ENCODE peak calls at places on chromosomes 11 and 22, in six cellular contexts. I, C, S, X, U and N are unnamed samples.

GRCh38 chr11:1082346-1082727 is 7.7 kb downstream of the MUC2 start:
- DNase-seq in U (no peak), I (no peak), S (no peak), C (no peak), X (no peak), N (no peak)

GRCh38 chr22:35150163-35151107 is 84.5 kb downstream of the ISX start:
- DNase-seq in X (peak; percentile 43), S (peak; percentile 77), C (peak; percentile 31), U (peak; percentile 15), I (no peak), N (peak; percentile 40)

GRCh38 chr11:131044851-131045250 is 128.6 kb upstream of the SNX19 start:
- DNase-seq in X (no peak), U (no peak), S (no peak), C (no peak), I (no peak), N (no peak)

GRCh38 chr11:8917157-8917820 is 6.3 kb downstream of the AKIP1 start:
- DNase-seq in S (peak; percentile 55), U (no peak), C (no peak), I (no peak), X (peak; percentile 94), N (no peak)

GRCh38 chr22:28656156-28656555 is 23.5 kb downstream of the TTC28 start:
- DNase-seq in S (no peak), C (no peak), I (no peak), U (no peak), X (no peak), N (no peak)

GRCh38 chr11:14750911-14751310 is 107.3 kb downstream of the PDE3B start:
- DNase-seq in I (no peak), C (no peak), U (no peak), X (no peak), S (no peak), N (no peak)

GRCh38 chr22:34975721-34976120 is 90.2 kb upstream of the ISX start:
- DNase-seq in C (no peak), I (no peak), X (no peak), U (no peak), S (no peak), N (no peak)

GRCh38 chr11:114970908-114971645 is 292.8 kb downstream of the NXPE2 start:
- DNase-seq in U (no peak), S (no peak), X (no peak), I (no peak), C (no peak), N (no peak)

GRCh38 chr11:125279680-125280079 is 115.1 kb downstream of the PKNOX2 start:
- DNase-seq in S (no peak), C (no peak), X (no peak), I (no peak), U (no peak), N (no peak)

GRCh38 chr11:47847892-47848635 is at the start of gene NUP160:
- DNase-seq in U (peak; percentile 86), S (peak; percentile 93), X (peak; percentile 46), I (peak; percentile 41), C (peak; percentile 86), N (peak; percentile 85)

GRCh38 chr22:33867118-33867863 is 53.0 kb downstream of the LARGE1 start:
- DNase-seq in I (no peak), C (no peak), U (no peak), S (no peak), X (peak; percentile 37), N (no peak)

GRCh38 chr11:14258177-14258935 is 100.6 kb downstream of the RRAS2 start:
- DNase-seq in X (peak; percentile 69), U (no peak), C (no peak), I (no peak), S (no peak), N (no peak)

GRCh38 chr11:107040447-107041444 is 22.5 kb upstream of the GUCY1A2 start:
- DNase-seq in U (no peak), I (no peak), C (no peak), X (peak; percentile 69), S (no peak), N (no peak)

GRCh38 chr22:47535681-47536080 is 773.2 kb downstream of the TBC1D22A start:
- DNase-seq in S (no peak), X (no peak), U (no peak), I (no peak), C (no peak), N (no peak)

GRCh38 chr11:1131033-1131911 is 26.5 kb upstream of the MUC5AC start:
- DNase-seq in C (no peak), I (no peak), X (no peak), U (no peak), S (peak; percentile 70), N (no peak)

GRCh38 chr11:121654506-121655480 is 202.0 kb upstream of the SORL1-AS1 start:
- DNase-seq in I (peak; percentile 57), S (no peak), U (no peak), X (no peak), C (no peak), N (no peak)

GRCh38 chr11:82899191-82899820 is 924 bp downstream of the PRCP start:
- DNase-seq in C (no peak), S (no peak), I (peak; percentile 39), X (no peak), U (no peak), N (no peak)

GRCh38 chr11:125627236-125627910 is 2.4 kb downstream of the CHEK1 start:
- DNase-seq in S (no peak), C (no peak), I (no peak), U (no peak), X (no peak), N (no peak)

GRCh38 chr11:111911563-111912401 is at the start of gene CRYAB:
- DNase-seq in S (peak; percentile 48), I (no peak), U (no peak), C (no peak), X (peak; percentile 88), N (no peak)

GRCh38 chr22:30261134-30261533 is 5.5 kb downstream of the OSM start:
- DNase-seq in C (no peak), X (peak; percentile 44), I (no peak), S (no peak), U (no peak), N (no peak)